ENCODE peak calls at places on chromosome 9, in six cellular contexts. G, A, B, W, Q and O are unnamed samples.

GRCh38 chr9:136248951-136249880 is 3.6 kb upstream of the QSOX2 start:
- DNase-seq in G (no peak), A (no peak), B (no peak), W (no peak), Q (no peak), O (no peak)

GRCh38 chr9:105413486-105414068 is 34.3 kb upstream of the FSD1L start:
- DNase-seq in G (no peak), A (no peak), B (peak), W (no peak), Q (no peak), O (no peak)

GRCh38 chr9:114177423-114178064 is 22.2 kb downstream of the COL27A1 start:
- DNase-seq in G (no peak), A (no peak), B (no peak), W (no peak), Q (no peak), O (no peak)

GRCh38 chr9:132585954-132586829 is 3.8 kb downstream of the BARHL1 start:
- DNase-seq in G (no peak), A (no peak), B (peak), W (no peak), Q (no peak), O (no peak)

GRCh38 chr9:6715755-6716643 is 41.8 kb upstream of the KDM4C start:
- DNase-seq in G (peak), A (peak), B (peak), W (no peak), Q (no peak), O (peak)

GRCh38 chr9:97501177-97501971 is at the start of gene TMOD1:
- DNase-seq in G (peak), A (no peak), B (peak), W (no peak), Q (no peak), O (peak)

GRCh38 chr9:130942084-130942483 is 3.0 kb upstream of the FIBCD1 start:
- DNase-seq in G (no peak), A (no peak), B (no peak), W (no peak), Q (no peak), O (no peak)

GRCh38 chr9:113166039-113166438 is 15.2 kb downstream of the SLC31A2 start:
- DNase-seq in G (no peak), A (no peak), B (no peak), W (no peak), Q (no peak), O (no peak)

GRCh38 chr9:70484232-70485130 is 70.0 kb upstream of the KLF9 start:
- DNase-seq in G (no peak), A (no peak), B (peak), W (peak), Q (no peak), O (no peak)

GRCh38 chr9:117224676-117225075 is 190.2 kb downstream of the ASTN2 start:
- DNase-seq in G (no peak), A (no peak), B (peak), W (no peak), Q (no peak), O (no peak)

GRCh38 chr9:85600675-85601263 is 141.0 kb downstream of the AGTPBP1 start:
- DNase-seq in G (no peak), A (no peak), B (no peak), W (no peak), Q (no peak), O (no peak)

GRCh38 chr9:100724932-100725331 is 147.1 kb downstream of the CAVIN4 start:
- DNase-seq in G (no peak), A (no peak), B (no peak), W (no peak), Q (no peak), O (no peak)

GRCh38 chr9:127131871-127132270 is 9.4 kb upstream of the ANGPTL2 start:
- DNase-seq in G (no peak), A (no peak), B (no peak), W (no peak), Q (peak), O (no peak)

GRCh38 chr9:109168170-109168569 is 1.1 kb upstream of the FRRS1L start:
- DNase-seq in G (no peak), A (no peak), B (no peak), W (no peak), Q (no peak), O (no peak)

GRCh38 chr9:97313746-97314145 is 6.3 kb downstream of the CCDC180 start:
- DNase-seq in G (no peak), A (no peak), B (no peak), W (no peak), Q (no peak), O (no peak)

GRCh38 chr9:69028754-69029153 is 6.8 kb upstream of the FXN start:
- DNase-seq in G (no peak), A (no peak), B (no peak), W (no peak), Q (no peak), O (no peak)

GRCh38 chr9:98021306-98022040 is 35.1 kb upstream of the NANS start:
- DNase-seq in G (no peak), A (no peak), B (no peak), W (no peak), Q (no peak), O (no peak)

GRCh38 chr9:104993291-104993963 is 65.5 kb upstream of the ABCA1 start:
- DNase-seq in G (no peak), A (peak), B (peak), W (peak), Q (no peak), O (peak)

GRCh38 chr9:35861161-35861897 is 8.9 kb downstream of the OR13J1 start:
- DNase-seq in G (no peak), A (peak), B (no peak), W (no peak), Q (no peak), O (no peak)